ENCODE peak calls at places on chromosomes 3 and 15, in ten cellular contexts. One of them, this sample, is unnamed.

GRCh38 chr3:195031574-195032003 is 239.4 kb downstream of the XXYLT1 start:
- DNase-seq in activated gamma-delta T cell treated with Interleukin-2 at 50 U/mL for 16 hours: no peak
- DNase-seq in SW 1271: no peak
- DNase-seq in RKO: no peak
- DNase-seq in activated CD8-positive, alpha-beta memory T cell treated with anti-CD3 and anti-CD28 coated beads for 48 hours: no peak
- DNase-seq in stimulated activated CD4-positive, alpha-beta T cell treated with anti-CD3 and anti-CD28 coated beads, Interleukin-12 subunit alpha, Interleukin-12 subunit beta, amount 100 ng/mL, for 48 hours: no peak
- DNase-seq in osteocyte: no peak
- DNase-seq in NCI-H146: peak
- DNase-seq in NCI-H345: no peak
- DNase-seq in dorsolateral prefrontal cortex: no peak
- DNase-seq in this sample: no peak

GRCh38 chr3:184429786-184430185 is 49.9 kb downstream of the CHRD start:
- DNase-seq in NCI-H345: no peak
- DNase-seq in RKO: no peak
- DNase-seq in dorsolateral prefrontal cortex: no peak
- DNase-seq in activated gamma-delta T cell treated with Interleukin-2 at 50 U/mL for 16 hours: no peak
- DNase-seq in activated CD8-positive, alpha-beta memory T cell treated with anti-CD3 and anti-CD28 coated beads for 48 hours: no peak
- DNase-seq in stimulated activated CD4-positive, alpha-beta T cell treated with anti-CD3 and anti-CD28 coated beads, Interleukin-12 subunit alpha, Interleukin-12 subunit beta, amount 100 ng/mL, for 48 hours: no peak
- DNase-seq in SW 1271: no peak
- DNase-seq in osteocyte: no peak
- DNase-seq in NCI-H146: no peak
- DNase-seq in this sample: no peak

GRCh38 chr3:72246685-72247084 is 461.7 kb upstream of the PROK2 start:
- DNase-seq in dorsolateral prefrontal cortex: peak
- DNase-seq in SW 1271: no peak
- DNase-seq in NCI-H146: no peak
- DNase-seq in osteocyte: no peak
- DNase-seq in activated CD8-positive, alpha-beta memory T cell treated with anti-CD3 and anti-CD28 coated beads for 48 hours: no peak
- DNase-seq in activated gamma-delta T cell treated with Interleukin-2 at 50 U/mL for 16 hours: no peak
- DNase-seq in RKO: no peak
- DNase-seq in stimulated activated CD4-positive, alpha-beta T cell treated with anti-CD3 and anti-CD28 coated beads, Interleukin-12 subunit alpha, Interleukin-12 subunit beta, amount 100 ng/mL, for 48 hours: no peak
- DNase-seq in NCI-H345: no peak
- DNase-seq in this sample: peak

GRCh38 chr3:19399836-19400235 is 251.5 kb downstream of the KCNH8 start:
- DNase-seq in RKO: no peak
- DNase-seq in SW 1271: no peak
- DNase-seq in dorsolateral prefrontal cortex: no peak
- DNase-seq in NCI-H146: no peak
- DNase-seq in stimulated activated CD4-positive, alpha-beta T cell treated with anti-CD3 and anti-CD28 coated beads, Interleukin-12 subunit alpha, Interleukin-12 subunit beta, amount 100 ng/mL, for 48 hours: no peak
- DNase-seq in osteocyte: no peak
- DNase-seq in activated CD8-positive, alpha-beta memory T cell treated with anti-CD3 and anti-CD28 coated beads for 48 hours: no peak
- DNase-seq in activated gamma-delta T cell treated with Interleukin-2 at 50 U/mL for 16 hours: no peak
- DNase-seq in NCI-H345: no peak
- DNase-seq in this sample: no peak

GRCh38 chr3:30625541-30626438 is 19.4 kb downstream of the TGFBR2 start:
- DNase-seq in NCI-H345: no peak
- DNase-seq in osteocyte: no peak
- DNase-seq in NCI-H146: no peak
- DNase-seq in dorsolateral prefrontal cortex: no peak
- DNase-seq in SW 1271: no peak
- DNase-seq in activated gamma-delta T cell treated with Interleukin-2 at 50 U/mL for 16 hours: no peak
- DNase-seq in stimulated activated CD4-positive, alpha-beta T cell treated with anti-CD3 and anti-CD28 coated beads, Interleukin-12 subunit alpha, Interleukin-12 subunit beta, amount 100 ng/mL, for 48 hours: no peak
- DNase-seq in RKO: no peak
- DNase-seq in activated CD8-positive, alpha-beta memory T cell treated with anti-CD3 and anti-CD28 coated beads for 48 hours: no peak
- DNase-seq in this sample: no peak

GRCh38 chr15:80776420-80777045 is 2.6 kb upstream of the CEMIP start:
- DNase-seq in NCI-H345: peak
- DNase-seq in NCI-H146: peak
- DNase-seq in RKO: peak
- DNase-seq in SW 1271: peak
- DNase-seq in activated CD8-positive, alpha-beta memory T cell treated with anti-CD3 and anti-CD28 coated beads for 48 hours: peak
- DNase-seq in osteocyte: peak
- DNase-seq in activated gamma-delta T cell treated with Interleukin-2 at 50 U/mL for 16 hours: peak
- DNase-seq in dorsolateral prefrontal cortex: peak
- DNase-seq in stimulated activated CD4-positive, alpha-beta T cell treated with anti-CD3 and anti-CD28 coated beads, Interleukin-12 subunit alpha, Interleukin-12 subunit beta, amount 100 ng/mL, for 48 hours: peak
- DNase-seq in this sample: peak

GRCh38 chr3:111824351-111824750 is 34.7 kb upstream of the PHLDB2 start:
- DNase-seq in SW 1271: no peak
- DNase-seq in osteocyte: no peak
- DNase-seq in stimulated activated CD4-positive, alpha-beta T cell treated with anti-CD3 and anti-CD28 coated beads, Interleukin-12 subunit alpha, Interleukin-12 subunit beta, amount 100 ng/mL, for 48 hours: no peak
- DNase-seq in dorsolateral prefrontal cortex: no peak
- DNase-seq in NCI-H146: no peak
- DNase-seq in RKO: no peak
- DNase-seq in activated CD8-positive, alpha-beta memory T cell treated with anti-CD3 and anti-CD28 coated beads for 48 hours: no peak
- DNase-seq in NCI-H345: no peak
- DNase-seq in activated gamma-delta T cell treated with Interleukin-2 at 50 U/mL for 16 hours: no peak
- DNase-seq in this sample: no peak

GRCh38 chr15:77504310-77504709 is 83.6 kb downstream of the HMG20A start:
- DNase-seq in activated gamma-delta T cell treated with Interleukin-2 at 50 U/mL for 16 hours: no peak
- DNase-seq in activated CD8-positive, alpha-beta memory T cell treated with anti-CD3 and anti-CD28 coated beads for 48 hours: no peak
- DNase-seq in RKO: no peak
- DNase-seq in dorsolateral prefrontal cortex: no peak
- DNase-seq in NCI-H345: peak
- DNase-seq in stimulated activated CD4-positive, alpha-beta T cell treated with anti-CD3 and anti-CD28 coated beads, Interleukin-12 subunit alpha, Interleukin-12 subunit beta, amount 100 ng/mL, for 48 hours: no peak
- DNase-seq in NCI-H146: peak
- DNase-seq in osteocyte: peak
- DNase-seq in SW 1271: no peak
- DNase-seq in this sample: peak

GRCh38 chr3:52352566-52352965 is 36.4 kb downstream of the DNAH1 start:
- DNase-seq in osteocyte: no peak
- DNase-seq in RKO: no peak
- DNase-seq in NCI-H146: peak
- DNase-seq in stimulated activated CD4-positive, alpha-beta T cell treated with anti-CD3 and anti-CD28 coated beads, Interleukin-12 subunit alpha, Interleukin-12 subunit beta, amount 100 ng/mL, for 48 hours: no peak
- DNase-seq in SW 1271: no peak
- DNase-seq in NCI-H345: no peak
- DNase-seq in dorsolateral prefrontal cortex: no peak
- DNase-seq in activated CD8-positive, alpha-beta memory T cell treated with anti-CD3 and anti-CD28 coated beads for 48 hours: no peak
- DNase-seq in activated gamma-delta T cell treated with Interleukin-2 at 50 U/mL for 16 hours: no peak
- DNase-seq in this sample: no peak

GRCh38 chr3:45055032-45055410 is 28.9 kb downstream of the CLEC3B start:
- DNase-seq in RKO: peak
- DNase-seq in activated gamma-delta T cell treated with Interleukin-2 at 50 U/mL for 16 hours: no peak
- DNase-seq in SW 1271: no peak
- DNase-seq in osteocyte: no peak
- DNase-seq in NCI-H146: no peak
- DNase-seq in activated CD8-positive, alpha-beta memory T cell treated with anti-CD3 and anti-CD28 coated beads for 48 hours: no peak
- DNase-seq in NCI-H345: no peak
- DNase-seq in dorsolateral prefrontal cortex: no peak
- DNase-seq in stimulated activated CD4-positive, alpha-beta T cell treated with anti-CD3 and anti-CD28 coated beads, Interleukin-12 subunit alpha, Interleukin-12 subunit beta, amount 100 ng/mL, for 48 hours: no peak
- DNase-seq in this sample: no peak

GRCh38 chr3:151256761-151257160 is 21.6 kb downstream of the P2RY14 start:
- DNase-seq in NCI-H345: no peak
- DNase-seq in activated gamma-delta T cell treated with Interleukin-2 at 50 U/mL for 16 hours: no peak
- DNase-seq in NCI-H146: no peak
- DNase-seq in activated CD8-positive, alpha-beta memory T cell treated with anti-CD3 and anti-CD28 coated beads for 48 hours: no peak
- DNase-seq in SW 1271: no peak
- DNase-seq in dorsolateral prefrontal cortex: no peak
- DNase-seq in osteocyte: no peak
- DNase-seq in stimulated activated CD4-positive, alpha-beta T cell treated with anti-CD3 and anti-CD28 coated beads, Interleukin-12 subunit alpha, Interleukin-12 subunit beta, amount 100 ng/mL, for 48 hours: no peak
- DNase-seq in RKO: no peak
- DNase-seq in this sample: no peak

GRCh38 chr15:41894791-41895463 is 1.1 kb upstream of the SPTBN5 start:
- DNase-seq in osteocyte: no peak
- DNase-seq in SW 1271: no peak
- DNase-seq in RKO: peak
- DNase-seq in NCI-H146: no peak
- DNase-seq in stimulated activated CD4-positive, alpha-beta T cell treated with anti-CD3 and anti-CD28 coated beads, Interleukin-12 subunit alpha, Interleukin-12 subunit beta, amount 100 ng/mL, for 48 hours: peak
- DNase-seq in activated CD8-positive, alpha-beta memory T cell treated with anti-CD3 and anti-CD28 coated beads for 48 hours: peak
- DNase-seq in NCI-H345: peak
- DNase-seq in dorsolateral prefrontal cortex: peak
- DNase-seq in activated gamma-delta T cell treated with Interleukin-2 at 50 U/mL for 16 hours: peak
- DNase-seq in this sample: no peak

GRCh38 chr3:151976211-151977050 is 103.0 kb downstream of the SUCNR1 start:
- DNase-seq in NCI-H345: no peak
- DNase-seq in activated CD8-positive, alpha-beta memory T cell treated with anti-CD3 and anti-CD28 coated beads for 48 hours: no peak
- DNase-seq in SW 1271: peak
- DNase-seq in activated gamma-delta T cell treated with Interleukin-2 at 50 U/mL for 16 hours: no peak
- DNase-seq in stimulated activated CD4-positive, alpha-beta T cell treated with anti-CD3 and anti-CD28 coated beads, Interleukin-12 subunit alpha, Interleukin-12 subunit beta, amount 100 ng/mL, for 48 hours: no peak
- DNase-seq in NCI-H146: no peak
- DNase-seq in osteocyte: no peak
- DNase-seq in RKO: peak
- DNase-seq in dorsolateral prefrontal cortex: no peak
- DNase-seq in this sample: no peak

GRCh38 chr3:190671658-190672057 is 157.8 kb downstream of the IL1RAP start:
- DNase-seq in activated CD8-positive, alpha-beta memory T cell treated with anti-CD3 and anti-CD28 coated beads for 48 hours: no peak
- DNase-seq in stimulated activated CD4-positive, alpha-beta T cell treated with anti-CD3 and anti-CD28 coated beads, Interleukin-12 subunit alpha, Interleukin-12 subunit beta, amount 100 ng/mL, for 48 hours: no peak
- DNase-seq in RKO: no peak
- DNase-seq in NCI-H345: no peak
- DNase-seq in osteocyte: no peak
- DNase-seq in NCI-H146: no peak
- DNase-seq in activated gamma-delta T cell treated with Interleukin-2 at 50 U/mL for 16 hours: no peak
- DNase-seq in SW 1271: no peak
- DNase-seq in dorsolateral prefrontal cortex: no peak
- DNase-seq in this sample: no peak

GRCh38 chr3:184255291-184256039 is 5.9 kb downstream of the CAMK2N2 start:
- DNase-seq in NCI-H345: no peak
- DNase-seq in dorsolateral prefrontal cortex: no peak
- DNase-seq in activated CD8-positive, alpha-beta memory T cell treated with anti-CD3 and anti-CD28 coated beads for 48 hours: no peak
- DNase-seq in osteocyte: no peak
- DNase-seq in stimulated activated CD4-positive, alpha-beta T cell treated with anti-CD3 and anti-CD28 coated beads, Interleukin-12 subunit alpha, Interleukin-12 subunit beta, amount 100 ng/mL, for 48 hours: no peak
- DNase-seq in SW 1271: no peak
- DNase-seq in RKO: peak
- DNase-seq in activated gamma-delta T cell treated with Interleukin-2 at 50 U/mL for 16 hours: no peak
- DNase-seq in NCI-H146: no peak
- DNase-seq in this sample: no peak

GRCh38 chr3:190586631-190587000 is 72.7 kb downstream of the IL1RAP start:
- DNase-seq in RKO: no peak
- DNase-seq in NCI-H146: no peak
- DNase-seq in NCI-H345: no peak
- DNase-seq in stimulated activated CD4-positive, alpha-beta T cell treated with anti-CD3 and anti-CD28 coated beads, Interleukin-12 subunit alpha, Interleukin-12 subunit beta, amount 100 ng/mL, for 48 hours: peak
- DNase-seq in activated gamma-delta T cell treated with Interleukin-2 at 50 U/mL for 16 hours: no peak
- DNase-seq in activated CD8-positive, alpha-beta memory T cell treated with anti-CD3 and anti-CD28 coated beads for 48 hours: no peak
- DNase-seq in dorsolateral prefrontal cortex: no peak
- DNase-seq in SW 1271: no peak
- DNase-seq in osteocyte: no peak
- DNase-seq in this sample: no peak

GRCh38 chr15:80160570-80161156 is 7.9 kb downstream of the FAH start:
- DNase-seq in stimulated activated CD4-positive, alpha-beta T cell treated with anti-CD3 and anti-CD28 coated beads, Interleukin-12 subunit alpha, Interleukin-12 subunit beta, amount 100 ng/mL, for 48 hours: peak
- DNase-seq in dorsolateral prefrontal cortex: peak
- DNase-seq in SW 1271: peak
- DNase-seq in activated CD8-positive, alpha-beta memory T cell treated with anti-CD3 and anti-CD28 coated beads for 48 hours: no peak
- DNase-seq in NCI-H345: no peak
- DNase-seq in osteocyte: peak
- DNase-seq in NCI-H146: no peak
- DNase-seq in RKO: peak
- DNase-seq in activated gamma-delta T cell treated with Interleukin-2 at 50 U/mL for 16 hours: no peak
- DNase-seq in this sample: no peak

GRCh38 chr3:146446026-146446425 is 23.3 kb downstream of the PLSCR2 start:
- DNase-seq in dorsolateral prefrontal cortex: no peak
- DNase-seq in activated gamma-delta T cell treated with Interleukin-2 at 50 U/mL for 16 hours: no peak
- DNase-seq in activated CD8-positive, alpha-beta memory T cell treated with anti-CD3 and anti-CD28 coated beads for 48 hours: no peak
- DNase-seq in NCI-H345: no peak
- DNase-seq in NCI-H146: no peak
- DNase-seq in RKO: no peak
- DNase-seq in stimulated activated CD4-positive, alpha-beta T cell treated with anti-CD3 and anti-CD28 coated beads, Interleukin-12 subunit alpha, Interleukin-12 subunit beta, amount 100 ng/mL, for 48 hours: no peak
- DNase-seq in osteocyte: no peak
- DNase-seq in SW 1271: no peak
- DNase-seq in this sample: no peak

GRCh38 chr3:57078366-57079220 is 18.1 kb downstream of the SPATA12 start:
- DNase-seq in NCI-H345: peak
- DNase-seq in activated gamma-delta T cell treated with Interleukin-2 at 50 U/mL for 16 hours: peak
- DNase-seq in RKO: peak
- DNase-seq in dorsolateral prefrontal cortex: peak
- DNase-seq in osteocyte: no peak
- DNase-seq in SW 1271: no peak
- DNase-seq in NCI-H146: peak
- DNase-seq in stimulated activated CD4-positive, alpha-beta T cell treated with anti-CD3 and anti-CD28 coated beads, Interleukin-12 subunit alpha, Interleukin-12 subunit beta, amount 100 ng/mL, for 48 hours: peak
- DNase-seq in activated CD8-positive, alpha-beta memory T cell treated with anti-CD3 and anti-CD28 coated beads for 48 hours: no peak
- DNase-seq in this sample: peak

GRCh38 chr15:43237842-43238470 is 17.1 kb upstream of the EPB42 start:
- DNase-seq in stimulated activated CD4-positive, alpha-beta T cell treated with anti-CD3 and anti-CD28 coated beads, Interleukin-12 subunit alpha, Interleukin-12 subunit beta, amount 100 ng/mL, for 48 hours: no peak
- DNase-seq in activated gamma-delta T cell treated with Interleukin-2 at 50 U/mL for 16 hours: no peak
- DNase-seq in dorsolateral prefrontal cortex: no peak
- DNase-seq in osteocyte: no peak
- DNase-seq in activated CD8-positive, alpha-beta memory T cell treated with anti-CD3 and anti-CD28 coated beads for 48 hours: no peak
- DNase-seq in NCI-H345: no peak
- DNase-seq in NCI-H146: no peak
- DNase-seq in RKO: no peak
- DNase-seq in SW 1271: no peak
- DNase-seq in this sample: no peak

GRCh38 chr15:89776274-89777072 is at the start of gene MESP2:
- DNase-seq in activated gamma-delta T cell treated with Interleukin-2 at 50 U/mL for 16 hours: peak
- DNase-seq in SW 1271: peak
- DNase-seq in activated CD8-positive, alpha-beta memory T cell treated with anti-CD3 and anti-CD28 coated beads for 48 hours: peak
- DNase-seq in NCI-H146: peak
- DNase-seq in osteocyte: peak
- DNase-seq in dorsolateral prefrontal cortex: peak
- DNase-seq in stimulated activated CD4-positive, alpha-beta T cell treated with anti-CD3 and anti-CD28 coated beads, Interleukin-12 subunit alpha, Interleukin-12 subunit beta, amount 100 ng/mL, for 48 hours: peak
- DNase-seq in NCI-H345: peak
- DNase-seq in RKO: peak
- DNase-seq in this sample: peak

GRCh38 chr3:154137036-154137435 is 15.8 kb downstream of the ARHGEF26 start:
- DNase-seq in stimulated activated CD4-positive, alpha-beta T cell treated with anti-CD3 and anti-CD28 coated beads, Interleukin-12 subunit alpha, Interleukin-12 subunit beta, amount 100 ng/mL, for 48 hours: no peak
- DNase-seq in activated CD8-positive, alpha-beta memory T cell treated with anti-CD3 and anti-CD28 coated beads for 48 hours: no peak
- DNase-seq in dorsolateral prefrontal cortex: no peak
- DNase-seq in NCI-H146: peak
- DNase-seq in SW 1271: no peak
- DNase-seq in RKO: no peak
- DNase-seq in osteocyte: no peak
- DNase-seq in activated gamma-delta T cell treated with Interleukin-2 at 50 U/mL for 16 hours: no peak
- DNase-seq in NCI-H345: no peak
- DNase-seq in this sample: no peak

GRCh38 chr3:11600501-11601282 is 43.0 kb downstream of the VGLL4 start:
- DNase-seq in activated gamma-delta T cell treated with Interleukin-2 at 50 U/mL for 16 hours: no peak
- DNase-seq in NCI-H345: no peak
- DNase-seq in RKO: peak
- DNase-seq in dorsolateral prefrontal cortex: peak
- DNase-seq in stimulated activated CD4-positive, alpha-beta T cell treated with anti-CD3 and anti-CD28 coated beads, Interleukin-12 subunit alpha, Interleukin-12 subunit beta, amount 100 ng/mL, for 48 hours: no peak
- DNase-seq in osteocyte: peak
- DNase-seq in SW 1271: peak
- DNase-seq in NCI-H146: no peak
- DNase-seq in activated CD8-positive, alpha-beta memory T cell treated with anti-CD3 and anti-CD28 coated beads for 48 hours: no peak
- DNase-seq in this sample: peak

GRCh38 chr3:194407423-194407822 is 8.4 kb upstream of the GP5 start:
- DNase-seq in SW 1271: no peak
- DNase-seq in activated gamma-delta T cell treated with Interleukin-2 at 50 U/mL for 16 hours: no peak
- DNase-seq in osteocyte: no peak
- DNase-seq in NCI-H146: no peak
- DNase-seq in RKO: no peak
- DNase-seq in NCI-H345: no peak
- DNase-seq in stimulated activated CD4-positive, alpha-beta T cell treated with anti-CD3 and anti-CD28 coated beads, Interleukin-12 subunit alpha, Interleukin-12 subunit beta, amount 100 ng/mL, for 48 hours: no peak
- DNase-seq in activated CD8-positive, alpha-beta memory T cell treated with anti-CD3 and anti-CD28 coated beads for 48 hours: no peak
- DNase-seq in dorsolateral prefrontal cortex: no peak
- DNase-seq in this sample: no peak